ENCODE peak calls at places on chromosomes 12 and 14, in six cellular contexts. F is suprapubic skin, R is ovary, H is HepG2, C is sigmoid colon, G is SK-N-SH. J is an unnamed sample.

GRCh38 chr12:29415111-29415510 is 34.1 kb upstream of the ERGIC2 start:
- DNase-seq in F (no peak), R (no peak), H (no peak), C (no peak), G (no peak), J (no peak)

GRCh38 chr14:65854215-65854614 is 441.7 kb downstream of the FUT8 start:
- DNase-seq in F (no peak), R (no peak), H (no peak), C (no peak), G (no peak), J (no peak)

GRCh38 chr12:26334621-26335124 is 139.3 kb downstream of the SSPN start:
- DNase-seq in F (no peak), R (no peak), H (no peak), C (no peak), G (no peak), J (peak; percentile 31)

GRCh38 chr12:19437996-19438395 is 1.3 kb upstream of the AEBP2 start:
- DNase-seq in F (no peak), R (no peak), H (no peak), C (no peak), G (no peak), J (no peak)

GRCh38 chr12:1533205-1533601 is 61.2 kb downstream of the FBXL14 start:
- DNase-seq in F (no peak), R (no peak), H (no peak), C (no peak), G (peak; percentile 49), J (no peak)

GRCh38 chr12:52753283-52753682 is 23.9 kb downstream of the KRT76 start:
- DNase-seq in F (no peak), R (no peak), H (no peak), C (no peak), G (no peak), J (no peak)

GRCh38 chr14:91410781-91411536 is 6.7 kb downstream of the CCDC88C start:
- DNase-seq in F (no peak), R (no peak), H (no peak), C (peak; percentile 47), G (no peak), J (no peak)

GRCh38 chr14:66380143-66380542 is 106.0 kb upstream of the CCDC196 start:
- DNase-seq in F (no peak), R (peak; percentile 45), H (no peak), C (no peak), G (no peak), J (no peak)

GRCh38 chr12:538731-539539 is 79.2 kb downstream of the B4GALNT3 start:
- DNase-seq in F (no peak), R (no peak), H (no peak), C (no peak), G (peak; percentile 68), J (no peak)

GRCh38 chr12:122326597-122326996 is 60.3 kb upstream of the VPS33A start:
- DNase-seq in F (no peak), R (no peak), H (no peak), C (no peak), G (no peak), J (no peak)

GRCh38 chr12:127480775-127481314 is 786.1 kb upstream of the TMEM132C start:
- DNase-seq in F (no peak), R (no peak), H (peak; percentile 4), C (no peak), G (no peak), J (no peak)

GRCh38 chr12:13581031-13581430 is 384.5 kb downstream of the EMP1 start:
- DNase-seq in F (no peak), R (no peak), H (no peak), C (no peak), G (no peak), J (no peak)

GRCh38 chr12:123532808-123533649 is 490 bp downstream of the RILPL1 start:
- DNase-seq in F (peak; percentile 74), R (peak; percentile 40), H (peak; percentile 27), C (peak; percentile 75), G (no peak), J (peak; percentile 40)

GRCh38 chr12:75765170-75766059 is 254.0 kb upstream of the KRR1 start:
- DNase-seq in F (no peak), R (no peak), H (no peak), C (no peak), G (no peak), J (no peak)

GRCh38 chr12:6069452-6070093 is 54.9 kb downstream of the VWF start:
- DNase-seq in F (no peak), R (no peak), H (no peak), C (no peak), G (no peak), J (peak; percentile 65)

GRCh38 chr12:26810330-26810729 is 22.7 kb downstream of the ITPR2 start:
- DNase-seq in F (no peak), R (peak; percentile 25), H (no peak), C (peak; percentile 73), G (no peak), J (no peak)

GRCh38 chr12:128830505-128830893 is 6.7 kb upstream of the SLC15A4 start:
- DNase-seq in F (no peak), R (no peak), H (no peak), C (peak; percentile 12), G (no peak), J (no peak)

GRCh38 chr12:77214136-77214535 is 148.8 kb upstream of the E2F7 start:
- DNase-seq in F (no peak), R (no peak), H (no peak), C (no peak), G (no peak), J (no peak)

GRCh38 chr14:100587763-100588411 is 670 bp upstream of the BEGAIN start:
- DNase-seq in F (peak; percentile 48), R (no peak), H (no peak), C (peak; percentile 50), G (no peak), J (peak; percentile 29)

GRCh38 chr14:85554106-85554505 is 24.2 kb downstream of the FLRT2 start:
- DNase-seq in F (no peak), R (no peak), H (peak; percentile 21), C (no peak), G (no peak), J (no peak)

GRCh38 chr12:64428956-64429355 is 23.0 kb upstream of the TBK1 start:
- DNase-seq in F (no peak), R (no peak), H (no peak), C (no peak), G (no peak), J (no peak)

GRCh38 chr12:11174022-11174421 is 3.0 kb downstream of the SMIM10L1 start:
- DNase-seq in F (no peak), R (no peak), H (no peak), C (no peak), G (no peak), J (no peak)

DNA sequence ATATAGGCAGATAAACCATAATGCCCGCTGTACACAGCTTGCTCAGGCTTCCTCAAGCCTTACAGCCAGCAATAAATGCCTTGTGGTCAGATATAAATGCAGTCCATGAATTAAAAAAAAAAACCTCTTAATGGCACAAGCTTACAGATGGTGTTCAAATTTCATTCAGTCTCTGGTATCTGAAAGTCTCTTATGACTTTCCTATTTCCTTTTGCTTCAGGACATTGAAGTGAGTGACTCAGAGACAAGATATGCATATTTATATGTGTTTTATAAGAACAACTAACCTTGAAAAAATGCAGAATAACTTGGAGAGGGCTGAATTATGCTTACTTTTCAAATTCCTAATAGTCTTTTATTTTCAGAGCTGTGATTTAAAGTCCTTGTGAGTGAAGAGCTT is 426.9 kb upstream of the MIS18BP1 start:
- DNase-seq in F (no peak), R (no peak), H (no peak), C (no peak), G (no peak), J (no peak)
- TF ChIP-seq EP300 in F (no peak), R (no peak), H (no peak), C (no peak), G (no peak), J (no peak)

GRCh38 chr12:8018666-8019581 is 13.6 kb upstream of the FOXJ2 start:
- DNase-seq in F (no peak), R (no peak), H (peak; percentile 43), C (no peak), G (peak; percentile 33), J (no peak)
- H3K27me3 ChIP-seq in F (peaks cover 40% of the 10 kb centered on the region), R (no peaks in the 10 kb centered on the region), H (no peaks in the 10 kb centered on the region), C (peaks cover 57% of the 10 kb centered on the region), G (peaks cover 51% of the 10 kb centered on the region), J (no peaks in the 10 kb centered on the region)

GRCh38 chr14:22097072-22097471 is 423.5 kb upstream of the OR4E1 start:
- DNase-seq in F (no peak), R (no peak), H (no peak), C (no peak), G (no peak), J (no peak)
- TF ChIP-seq EP300 in F (no peak), R (no peak), H (no peak), C (peak; percentile 96), G (no peak), J (peak; percentile 80)

GRCh38 chr12:132486168-132486567 is 3.8 kb upstream of the FBRSL1 start:
- DNase-seq in F (no peak), R (no peak), H (no peak), C (no peak), G (no peak), J (no peak)

GRCh38 chr12:132485619-132486018 is 4.3 kb upstream of the FBRSL1 start:
- DNase-seq in F (no peak), R (no peak), H (no peak), C (no peak), G (no peak), J (no peak)

GRCh38 chr12:132488127-132489077 is 1.5 kb upstream of the FBRSL1 start:
- DNase-seq in F (no peak), R (no peak), H (no peak), C (no peak), G (no peak), J (peak; percentile 63)

GRCh38 chr12:132486576-132486975 is 3.4 kb upstream of the FBRSL1 start:
- DNase-seq in F (no peak), R (no peak), H (no peak), C (no peak), G (no peak), J (peak; percentile 74)

DNA sequence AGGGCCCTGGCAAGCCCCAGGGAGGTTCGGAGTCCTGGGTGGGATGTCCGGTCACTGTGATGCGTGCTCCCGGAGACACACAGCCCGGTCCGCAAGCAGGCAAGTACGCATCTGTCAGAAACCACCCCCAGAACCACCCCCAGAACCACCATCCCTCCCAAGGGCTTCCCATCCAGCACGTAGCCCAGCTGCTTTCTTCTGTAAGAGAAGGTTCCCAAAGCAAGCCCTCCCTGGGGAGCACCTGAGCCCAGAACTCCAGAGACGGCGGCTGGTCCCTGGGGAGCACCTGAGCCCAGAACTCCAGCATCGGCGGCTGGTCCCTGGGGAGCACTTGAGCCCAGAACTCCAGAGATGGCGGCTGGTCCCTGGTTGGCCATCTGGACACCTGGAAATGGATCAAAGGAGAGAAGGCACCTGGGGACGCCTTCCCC is 2.6 kb upstream of the FBRSL1 start:
- DNase-seq in F (no peak), R (no peak), H (no peak), C (no peak), G (no peak), J (peak; percentile 63)
- H3K27me3 ChIP-seq in F (peaks cover 6% of the 10 kb centered on the region), R (no peaks in the 10 kb centered on the region), H (peaks cover 25% of the 10 kb centered on the region), C (peaks cover 4% of the 10 kb centered on the region), G (no peaks in the 10 kb centered on the region), J (no peaks in the 10 kb centered on the region)

GRCh38 chr14:22977684-22978486 is 4.5 kb downstream of the AJUBA start:
- DNase-seq in F (peak; percentile 63), R (peak; percentile 61), H (peak; percentile 100), C (peak; percentile 78), G (peak; percentile 47), J (peak; percentile 85)
- TF ChIP-seq EP300 in F (no peak), R (no peak), H (peak; percentile 96), C (no peak), G (peak; percentile 82), J (peak; percentile 57)

J was measured in upper lobe of left lung.